ENCODE peak calls at places on chromosomes 2 and 18, in six cellular contexts. One of them, this sample, is unnamed.

GRCh38 chr2:15348028-15348427 is 213.1 kb downstream of the NBAS start:
- DNase-seq in heart left ventricle: no peak
- DNase-seq in Jurkat, Clone E6-1: no peak
- DNase-seq in CD4-positive, alpha-beta memory T cell: no peak
- DNase-seq in neuronal stem cell: no peak
- DNase-seq in small intestine: no peak
- DNase-seq in this sample: no peak

GRCh38 chr2:86453838-86454237 is 12.7 kb downstream of the KDM3A start:
- DNase-seq in heart left ventricle: peak
- DNase-seq in small intestine: peak
- DNase-seq in Jurkat, Clone E6-1: no peak
- DNase-seq in neuronal stem cell: no peak
- DNase-seq in CD4-positive, alpha-beta memory T cell: no peak
- DNase-seq in this sample: no peak

GRCh38 chr2:47403829-47404228 is 873 bp downstream of the MSH2 start:
- DNase-seq in Jurkat, Clone E6-1: no peak
- DNase-seq in neuronal stem cell: no peak
- DNase-seq in heart left ventricle: no peak
- DNase-seq in small intestine: peak
- DNase-seq in CD4-positive, alpha-beta memory T cell: no peak
- DNase-seq in this sample: no peak

GRCh38 chr2:224442092-224442999 is 40.4 kb upstream of the FAM124B start:
- DNase-seq in Jurkat, Clone E6-1: no peak
- DNase-seq in CD4-positive, alpha-beta memory T cell: no peak
- DNase-seq in heart left ventricle: peak
- DNase-seq in small intestine: peak
- DNase-seq in neuronal stem cell: no peak
- DNase-seq in this sample: peak

GRCh38 chr2:151200844-151201243 is 60.8 kb downstream of the RBM43 start:
- DNase-seq in small intestine: no peak
- DNase-seq in heart left ventricle: no peak
- DNase-seq in CD4-positive, alpha-beta memory T cell: no peak
- DNase-seq in Jurkat, Clone E6-1: peak
- DNase-seq in neuronal stem cell: no peak
- DNase-seq in this sample: no peak

GRCh38 chr2:134665729-134666506 is 52.9 kb downstream of the TMEM163 start:
- DNase-seq in CD4-positive, alpha-beta memory T cell: no peak
- DNase-seq in small intestine: no peak
- DNase-seq in Jurkat, Clone E6-1: peak
- DNase-seq in heart left ventricle: no peak
- DNase-seq in neuronal stem cell: no peak
- DNase-seq in this sample: no peak

GRCh38 chr2:147846382-147847081 is 1.7 kb downstream of the ACVR2A start:
- DNase-seq in CD4-positive, alpha-beta memory T cell: no peak
- DNase-seq in small intestine: no peak
- DNase-seq in neuronal stem cell: no peak
- DNase-seq in Jurkat, Clone E6-1: no peak
- DNase-seq in heart left ventricle: no peak
- DNase-seq in this sample: no peak

GRCh38 chr2:172039011-172039704 is 39.4 kb downstream of the METAP1D start:
- DNase-seq in small intestine: no peak
- DNase-seq in heart left ventricle: no peak
- DNase-seq in neuronal stem cell: no peak
- DNase-seq in CD4-positive, alpha-beta memory T cell: no peak
- DNase-seq in Jurkat, Clone E6-1: no peak
- DNase-seq in this sample: no peak

GRCh38 chr2:290090-290722 is 2.3 kb upstream of the ALKAL2 start:
- DNase-seq in small intestine: peak
- DNase-seq in Jurkat, Clone E6-1: no peak
- DNase-seq in heart left ventricle: peak
- DNase-seq in neuronal stem cell: peak
- DNase-seq in CD4-positive, alpha-beta memory T cell: peak
- DNase-seq in this sample: peak

GRCh38 chr18:55268146-55268545 is 308.9 kb upstream of the CCDC68 start:
- DNase-seq in small intestine: no peak
- DNase-seq in heart left ventricle: no peak
- DNase-seq in neuronal stem cell: no peak
- DNase-seq in CD4-positive, alpha-beta memory T cell: no peak
- DNase-seq in Jurkat, Clone E6-1: no peak
- DNase-seq in this sample: peak

GRCh38 chr18:49813071-49813320 is 337 bp downstream of the ACAA2 start:
- DNase-seq in heart left ventricle: peak
- DNase-seq in Jurkat, Clone E6-1: no peak
- DNase-seq in CD4-positive, alpha-beta memory T cell: no peak
- DNase-seq in small intestine: peak
- DNase-seq in neuronal stem cell: no peak
- DNase-seq in this sample: peak

GRCh38 chr18:22284581-22285230 is 115.3 kb downstream of the GATA6 start:
- DNase-seq in CD4-positive, alpha-beta memory T cell: no peak
- DNase-seq in Jurkat, Clone E6-1: no peak
- DNase-seq in small intestine: peak
- DNase-seq in neuronal stem cell: no peak
- DNase-seq in heart left ventricle: no peak
- DNase-seq in this sample: no peak

GRCh38 chr2:113084249-113085000 is 16.7 kb downstream of the IL1F10 start:
- DNase-seq in neuronal stem cell: no peak
- DNase-seq in small intestine: peak
- DNase-seq in heart left ventricle: no peak
- DNase-seq in Jurkat, Clone E6-1: peak
- DNase-seq in CD4-positive, alpha-beta memory T cell: no peak
- DNase-seq in this sample: peak

GRCh38 chr2:32930436-32930835 is 16.3 kb upstream of the LTBP1 start:
- DNase-seq in Jurkat, Clone E6-1: no peak
- DNase-seq in neuronal stem cell: no peak
- DNase-seq in small intestine: no peak
- DNase-seq in CD4-positive, alpha-beta memory T cell: no peak
- DNase-seq in heart left ventricle: no peak
- DNase-seq in this sample: no peak

GRCh38 chr2:6812857-6813530 is 52.7 kb downstream of the CMPK2 start:
- DNase-seq in Jurkat, Clone E6-1: no peak
- DNase-seq in CD4-positive, alpha-beta memory T cell: no peak
- DNase-seq in neuronal stem cell: no peak
- DNase-seq in small intestine: no peak
- DNase-seq in heart left ventricle: no peak
- DNase-seq in this sample: no peak

GRCh38 chr2:201216918-201217317 is 34.0 kb downstream of the CASP10 start:
- DNase-seq in small intestine: no peak
- DNase-seq in neuronal stem cell: no peak
- DNase-seq in Jurkat, Clone E6-1: no peak
- DNase-seq in CD4-positive, alpha-beta memory T cell: no peak
- DNase-seq in heart left ventricle: no peak
- DNase-seq in this sample: no peak

GRCh38 chr2:121694398-121695178 is 42.1 kb downstream of the NIFK start:
- DNase-seq in small intestine: no peak
- DNase-seq in Jurkat, Clone E6-1: no peak
- DNase-seq in CD4-positive, alpha-beta memory T cell: no peak
- DNase-seq in neuronal stem cell: no peak
- DNase-seq in heart left ventricle: no peak
- DNase-seq in this sample: no peak

GRCh38 chr2:134177351-134177931 is 76.4 kb upstream of the MGAT5 start:
- DNase-seq in heart left ventricle: no peak
- DNase-seq in small intestine: no peak
- DNase-seq in Jurkat, Clone E6-1: no peak
- DNase-seq in CD4-positive, alpha-beta memory T cell: no peak
- DNase-seq in neuronal stem cell: no peak
- DNase-seq in this sample: no peak

GRCh38 chr2:101830555-101830954 is 133.0 kb downstream of the MAP4K4 start:
- DNase-seq in CD4-positive, alpha-beta memory T cell: no peak
- DNase-seq in small intestine: no peak
- DNase-seq in Jurkat, Clone E6-1: no peak
- DNase-seq in heart left ventricle: no peak
- DNase-seq in neuronal stem cell: no peak
- DNase-seq in this sample: peak

GRCh38 chr2:78201064-78201575 is 678.9 kb upstream of the LRRTM4 start:
- DNase-seq in heart left ventricle: no peak
- DNase-seq in CD4-positive, alpha-beta memory T cell: no peak
- DNase-seq in Jurkat, Clone E6-1: no peak
- DNase-seq in small intestine: no peak
- DNase-seq in neuronal stem cell: no peak
- DNase-seq in this sample: no peak

GRCh38 chr2:61640406-61640805 is 102.2 kb upstream of the XPO1 start:
- DNase-seq in heart left ventricle: no peak
- DNase-seq in neuronal stem cell: no peak
- DNase-seq in Jurkat, Clone E6-1: no peak
- DNase-seq in CD4-positive, alpha-beta memory T cell: no peak
- DNase-seq in small intestine: no peak
- DNase-seq in this sample: no peak

GRCh38 chr2:63789318-63790051 is 52.2 kb upstream of the UGP2 start:
- DNase-seq in small intestine: no peak
- DNase-seq in heart left ventricle: no peak
- DNase-seq in neuronal stem cell: no peak
- DNase-seq in Jurkat, Clone E6-1: no peak
- DNase-seq in CD4-positive, alpha-beta memory T cell: no peak
- DNase-seq in this sample: no peak

GRCh38 chr18:50562686-50563085 is 2.8 kb downstream of the MAPK4 start:
- DNase-seq in CD4-positive, alpha-beta memory T cell: no peak
- DNase-seq in neuronal stem cell: no peak
- DNase-seq in small intestine: no peak
- DNase-seq in Jurkat, Clone E6-1: no peak
- DNase-seq in heart left ventricle: no peak
- DNase-seq in this sample: no peak

GRCh38 chr2:230870544-230871360 is 6.0 kb downstream of the ITM2C start:
- DNase-seq in CD4-positive, alpha-beta memory T cell: no peak
- DNase-seq in Jurkat, Clone E6-1: no peak
- DNase-seq in neuronal stem cell: no peak
- DNase-seq in small intestine: no peak
- DNase-seq in heart left ventricle: no peak
- DNase-seq in this sample: no peak

GRCh38 chr2:230871361-230872150 is 6.8 kb downstream of the ITM2C start:
- DNase-seq in neuronal stem cell: no peak
- DNase-seq in small intestine: no peak
- DNase-seq in Jurkat, Clone E6-1: no peak
- DNase-seq in CD4-positive, alpha-beta memory T cell: no peak
- DNase-seq in heart left ventricle: no peak
- DNase-seq in this sample: no peak

GRCh38 chr2:230868947-230869690 is 4.4 kb downstream of the ITM2C start:
- DNase-seq in heart left ventricle: no peak
- DNase-seq in CD4-positive, alpha-beta memory T cell: no peak
- DNase-seq in small intestine: no peak
- DNase-seq in Jurkat, Clone E6-1: no peak
- DNase-seq in neuronal stem cell: no peak
- DNase-seq in this sample: no peak

GRCh38 chr2:230868151-230868946 is 3.6 kb downstream of the ITM2C start:
- DNase-seq in CD4-positive, alpha-beta memory T cell: no peak
- DNase-seq in Jurkat, Clone E6-1: no peak
- DNase-seq in small intestine: no peak
- DNase-seq in heart left ventricle: no peak
- DNase-seq in neuronal stem cell: no peak
- DNase-seq in this sample: no peak

GRCh38 chr2:230869691-230870543 is 5.2 kb downstream of the ITM2C start:
- DNase-seq in small intestine: no peak
- DNase-seq in CD4-positive, alpha-beta memory T cell: no peak
- DNase-seq in heart left ventricle: no peak
- DNase-seq in neuronal stem cell: no peak
- DNase-seq in Jurkat, Clone E6-1: no peak
- DNase-seq in this sample: no peak
- H3K4me3 ChIP-seq in small intestine: no peak
- H3K4me3 ChIP-seq in CD4-positive, alpha-beta memory T cell: no peak
- H3K4me3 ChIP-seq in heart left ventricle: no peak
- H3K4me3 ChIP-seq in neuronal stem cell: no peak
- H3K4me3 ChIP-seq in Jurkat, Clone E6-1: no peak
- H3K4me3 ChIP-seq in this sample: no peak

GRCh38 chr18:74488354-74488753 is 7.8 kb upstream of the CNDP2 start:
- DNase-seq in small intestine: no peak
- DNase-seq in heart left ventricle: no peak
- DNase-seq in CD4-positive, alpha-beta memory T cell: no peak
- DNase-seq in Jurkat, Clone E6-1: no peak
- DNase-seq in neuronal stem cell: no peak
- DNase-seq in this sample: no peak

GRCh38 chr18:74492259-74492658 is 3.9 kb upstream of the CNDP2 start:
- DNase-seq in neuronal stem cell: no peak
- DNase-seq in heart left ventricle: no peak
- DNase-seq in Jurkat, Clone E6-1: no peak
- DNase-seq in CD4-positive, alpha-beta memory T cell: no peak
- DNase-seq in small intestine: no peak
- DNase-seq in this sample: no peak

GRCh38 chr18:74488864-74489263 is 7.3 kb upstream of the CNDP2 start:
- DNase-seq in neuronal stem cell: no peak
- DNase-seq in CD4-positive, alpha-beta memory T cell: no peak
- DNase-seq in small intestine: no peak
- DNase-seq in heart left ventricle: no peak
- DNase-seq in Jurkat, Clone E6-1: no peak
- DNase-seq in this sample: no peak

GRCh38 chr18:74485860-74486849 is 10.0 kb upstream of the CNDP2 start:
- DNase-seq in CD4-positive, alpha-beta memory T cell: no peak
- DNase-seq in heart left ventricle: no peak
- DNase-seq in small intestine: no peak
- DNase-seq in neuronal stem cell: no peak
- DNase-seq in Jurkat, Clone E6-1: no peak
- DNase-seq in this sample: no peak

GRCh38 chr18:74489631-74490030 is 6.5 kb upstream of the CNDP2 start:
- DNase-seq in Jurkat, Clone E6-1: no peak
- DNase-seq in neuronal stem cell: no peak
- DNase-seq in small intestine: no peak
- DNase-seq in CD4-positive, alpha-beta memory T cell: no peak
- DNase-seq in heart left ventricle: no peak
- DNase-seq in this sample: no peak
- H3K4me3 ChIP-seq in Jurkat, Clone E6-1: no peak
- H3K4me3 ChIP-seq in neuronal stem cell: no peak
- H3K4me3 ChIP-seq in small intestine: no peak
- H3K4me3 ChIP-seq in CD4-positive, alpha-beta memory T cell: no peak
- H3K4me3 ChIP-seq in heart left ventricle: no peak
- H3K4me3 ChIP-seq in this sample: no peak

GRCh38 chr2:130963058-130963848 is 126.5 kb downstream of the ARHGEF4 start:
- DNase-seq in small intestine: no peak
- DNase-seq in heart left ventricle: no peak
- DNase-seq in CD4-positive, alpha-beta memory T cell: no peak
- DNase-seq in Jurkat, Clone E6-1: no peak
- DNase-seq in neuronal stem cell: no peak
- DNase-seq in this sample: no peak

GRCh38 chr2:130967020-130967495 is 126.2 kb downstream of the FAM168B start:
- DNase-seq in heart left ventricle: no peak
- DNase-seq in small intestine: no peak
- DNase-seq in Jurkat, Clone E6-1: no peak
- DNase-seq in neuronal stem cell: no peak
- DNase-seq in CD4-positive, alpha-beta memory T cell: no peak
- DNase-seq in this sample: no peak

GRCh38 chr2:130966149-130967019 is 126.9 kb downstream of the FAM168B start:
- DNase-seq in heart left ventricle: no peak
- DNase-seq in CD4-positive, alpha-beta memory T cell: no peak
- DNase-seq in Jurkat, Clone E6-1: no peak
- DNase-seq in neuronal stem cell: peak
- DNase-seq in small intestine: no peak
- DNase-seq in this sample: no peak

GRCh38 chr2:130964931-130965330 is 128.2 kb downstream of the ARHGEF4 start:
- DNase-seq in neuronal stem cell: no peak
- DNase-seq in Jurkat, Clone E6-1: no peak
- DNase-seq in heart left ventricle: no peak
- DNase-seq in CD4-positive, alpha-beta memory T cell: no peak
- DNase-seq in small intestine: no peak
- DNase-seq in this sample: no peak

GRCh38 chr2:130963849-130964793 is 127.4 kb downstream of the ARHGEF4 start:
- DNase-seq in Jurkat, Clone E6-1: no peak
- DNase-seq in CD4-positive, alpha-beta memory T cell: no peak
- DNase-seq in heart left ventricle: peak
- DNase-seq in neuronal stem cell: peak
- DNase-seq in small intestine: no peak
- DNase-seq in this sample: no peak
- H3K4me3 ChIP-seq in Jurkat, Clone E6-1: no peak
- H3K4me3 ChIP-seq in CD4-positive, alpha-beta memory T cell: no peak
- H3K4me3 ChIP-seq in heart left ventricle: peak
- H3K4me3 ChIP-seq in neuronal stem cell: peak
- H3K4me3 ChIP-seq in small intestine: no peak
- H3K4me3 ChIP-seq in this sample: no peak

GRCh38 chr2:232486558-232487384 is 863 bp downstream of the ECEL1 start:
- DNase-seq in heart left ventricle: peak
- DNase-seq in small intestine: no peak
- DNase-seq in neuronal stem cell: no peak
- DNase-seq in Jurkat, Clone E6-1: no peak
- DNase-seq in CD4-positive, alpha-beta memory T cell: no peak
- DNase-seq in this sample: no peak
- H3K4me3 ChIP-seq in heart left ventricle: no peak
- H3K4me3 ChIP-seq in small intestine: no peak
- H3K4me3 ChIP-seq in neuronal stem cell: peak
- H3K4me3 ChIP-seq in Jurkat, Clone E6-1: no peak
- H3K4me3 ChIP-seq in CD4-positive, alpha-beta memory T cell: no peak
- H3K4me3 ChIP-seq in this sample: no peak

This sample was measured in GM12865.